ENCODE peak calls at places on chromosomes 1 and 21, in six cellular contexts. P is K562, S is A549, I is NB4, R is HepG2, D is GM12878. Q is an unnamed sample.
A peak's percentile ranks its signal among the peaks of the same experiment; 100 is the strongest.

GRCh38 chr1:218967836-218968235 is 205.8 kb upstream of the LYPLAL1 start:
- DNase-seq in S (no peak), P (no peak), I (no peak), D (no peak), R (no peak), Q (no peak)

GRCh38 chr1:221816899-221817298 is 75.0 kb upstream of the DUSP10 start:
- DNase-seq in R (no peak), S (no peak), I (no peak), D (no peak), P (no peak), Q (no peak)

GRCh38 chr1:25615172-25615541 is 1.4 kb upstream of the MAN1C1 start:
- DNase-seq in S (no peak), R (no peak), D (no peak), I (no peak), P (no peak), Q (no peak)

GRCh38 chr21:15557925-15558324 is 171.9 kb upstream of the USP25 start:
- DNase-seq in R (peak; percentile 1), P (no peak), I (peak; percentile 56), S (no peak), D (no peak), Q (no peak)

GRCh38 chr1:31646259-31646960 is 1.7 kb upstream of the PEF1 start:
- DNase-seq in R (no peak), P (no peak), I (no peak), S (no peak), D (no peak), Q (no peak)

GRCh38 chr21:15749045-15749867 is 19.5 kb downstream of the USP25 start:
- DNase-seq in R (peak; percentile 48), S (no peak), D (no peak), P (no peak), I (no peak), Q (peak; percentile 48)

GRCh38 chr1:192311281-192311680 is 5.5 kb upstream of the RGS21 start:
- DNase-seq in S (no peak), D (no peak), P (no peak), R (peak; percentile 6), I (peak; percentile 65), Q (peak; percentile 84)

GRCh38 chr1:110667766-110668165 is 7.0 kb downstream of the KCNA3 start:
- DNase-seq in P (no peak), R (no peak), S (no peak), D (no peak), I (no peak), Q (no peak)

GRCh38 chr1:109256971-109257681 is 7.8 kb downstream of the CELSR2 start:
- DNase-seq in I (no peak), P (no peak), D (no peak), R (no peak), S (no peak), Q (no peak)

GRCh38 chr1:223226271-223226670 is 83.2 kb upstream of the TLR5 start:
- DNase-seq in I (no peak), R (no peak), P (no peak), S (no peak), D (no peak), Q (no peak)

GRCh38 chr1:199273837-199274379 is 635.1 kb downstream of the PTPRC start:
- DNase-seq in R (no peak), P (no peak), S (no peak), I (peak; percentile 57), D (peak; percentile 65), Q (peak; percentile 40)

GRCh38 chr1:199272107-199272506 is 633.3 kb downstream of the PTPRC start:
- DNase-seq in R (no peak), P (no peak), I (no peak), D (no peak), S (no peak), Q (no peak)

GRCh38 chr1:199269241-199269640 is 630.4 kb downstream of the PTPRC start:
- DNase-seq in S (no peak), D (no peak), I (no peak), P (no peak), R (no peak), Q (no peak)

GRCh38 chr1:199272690-199273089 is 633.9 kb downstream of the PTPRC start:
- DNase-seq in P (no peak), I (no peak), S (peak; percentile 12), R (no peak), D (peak; percentile 54), Q (peak; percentile 97)
- TF ChIP-seq MYC in P (no peak), I (no peak), S (no peak), R (no peak), D (no peak), Q (no peak)

DNA sequence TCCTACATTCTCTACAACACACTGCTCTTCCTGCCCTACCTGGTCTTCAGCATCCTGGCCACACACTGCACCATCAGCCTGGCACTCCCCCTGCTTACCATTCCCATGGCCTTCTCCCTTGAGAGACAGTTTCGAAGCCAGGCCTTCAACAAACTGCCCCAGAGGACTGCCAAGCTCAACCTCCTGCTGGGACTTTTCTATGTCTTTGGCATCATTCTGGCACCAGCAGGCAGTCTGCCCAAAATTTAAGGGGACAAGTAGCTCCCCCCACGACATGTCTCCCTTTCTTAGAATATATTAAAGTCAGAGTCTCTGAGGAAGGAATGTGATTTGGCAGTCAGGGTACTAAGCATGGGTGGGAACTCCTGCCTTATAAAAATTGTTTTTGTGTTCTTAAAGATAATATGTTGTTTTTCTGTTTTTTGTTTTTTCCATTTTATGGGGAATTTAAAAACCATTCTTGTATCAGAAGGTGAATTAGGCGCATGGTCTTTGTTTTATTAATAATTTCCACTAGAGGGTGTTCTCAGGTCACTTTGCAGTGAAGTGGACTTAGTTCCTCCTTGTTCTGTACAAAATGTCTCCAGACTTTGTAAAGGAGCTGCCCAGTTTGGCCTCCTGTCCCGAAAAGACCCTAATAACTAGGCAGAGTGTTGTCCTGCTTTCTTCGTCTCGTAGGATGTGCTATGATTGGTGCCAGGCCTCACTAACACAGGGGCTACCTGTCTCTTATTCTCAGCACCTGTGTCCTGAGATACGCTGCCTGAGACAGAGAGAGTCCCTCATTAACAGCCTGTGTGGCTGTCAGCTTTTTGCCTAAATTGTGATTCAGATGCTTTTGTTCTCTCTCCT is 13.1 kb downstream of the UBIAD1 start:
- DNase-seq in S (no peak), I (no peak), D (no peak), R (no peak), P (no peak), Q (peak; percentile 18)
- TF ChIP-seq CTCF in S (peak; percentile 34), I (peak; percentile 5), D (no peak), R (peak; percentile 17), P (peak; percentile 22), Q (no peak)

DNA sequence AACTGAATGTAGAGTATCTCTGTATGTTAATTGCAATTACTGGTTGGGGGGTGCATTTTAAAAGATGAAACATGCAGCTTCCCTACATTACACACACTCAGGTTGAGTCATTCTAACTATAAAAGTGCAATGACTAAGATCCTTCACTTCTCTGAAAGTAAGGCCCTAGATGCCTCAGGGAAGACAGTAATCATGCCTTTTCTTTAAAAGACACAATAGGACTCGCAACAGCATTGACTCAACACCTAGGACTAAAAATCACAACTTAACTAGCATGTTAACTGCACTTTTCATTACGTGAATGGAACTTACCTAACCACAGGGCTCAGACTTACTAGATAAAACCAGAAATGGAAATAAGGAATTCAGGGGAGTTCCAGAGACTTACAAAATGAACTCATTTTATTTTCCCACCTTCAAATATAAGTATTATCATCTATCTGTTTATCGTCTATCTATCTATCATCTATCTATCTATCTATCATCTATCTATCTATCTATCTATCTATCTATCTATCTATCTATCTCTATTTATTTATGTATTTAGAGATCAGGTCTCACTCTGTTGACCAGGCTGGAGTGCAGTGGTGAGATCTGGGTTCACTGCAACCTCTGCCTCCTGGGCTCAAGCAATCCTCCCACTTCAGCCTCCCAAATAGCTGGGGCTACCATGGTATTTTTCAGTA is 47.8 kb downstream of the CHML start:
- DNase-seq in R (no peak), S (no peak), D (peak; percentile 13), I (peak; percentile 40), P (peak; percentile 2), Q (no peak)
- TF ChIP-seq MYC in R (no peak), S (no peak), D (no peak), I (no peak), P (no peak), Q (no peak)

GRCh38 chr1:195045072-195045471 is 1563.2 kb downstream of the KCNT2 start:
- DNase-seq in S (no peak), R (no peak), D (no peak), I (no peak), P (no peak), Q (no peak)
- TF ChIP-seq CTCF in S (no peak), R (no peak), D (no peak), I (no peak), P (no peak), Q (no peak)

GRCh38 chr1:209086486-209087192 is 496.9 kb upstream of the CAMK1G start:
- DNase-seq in I (no peak), D (peak; percentile 77), S (no peak), P (no peak), R (no peak), Q (no peak)
- TF ChIP-seq MYC in I (no peak), D (no peak), S (no peak), P (no peak), R (no peak), Q (no peak)

DNA sequence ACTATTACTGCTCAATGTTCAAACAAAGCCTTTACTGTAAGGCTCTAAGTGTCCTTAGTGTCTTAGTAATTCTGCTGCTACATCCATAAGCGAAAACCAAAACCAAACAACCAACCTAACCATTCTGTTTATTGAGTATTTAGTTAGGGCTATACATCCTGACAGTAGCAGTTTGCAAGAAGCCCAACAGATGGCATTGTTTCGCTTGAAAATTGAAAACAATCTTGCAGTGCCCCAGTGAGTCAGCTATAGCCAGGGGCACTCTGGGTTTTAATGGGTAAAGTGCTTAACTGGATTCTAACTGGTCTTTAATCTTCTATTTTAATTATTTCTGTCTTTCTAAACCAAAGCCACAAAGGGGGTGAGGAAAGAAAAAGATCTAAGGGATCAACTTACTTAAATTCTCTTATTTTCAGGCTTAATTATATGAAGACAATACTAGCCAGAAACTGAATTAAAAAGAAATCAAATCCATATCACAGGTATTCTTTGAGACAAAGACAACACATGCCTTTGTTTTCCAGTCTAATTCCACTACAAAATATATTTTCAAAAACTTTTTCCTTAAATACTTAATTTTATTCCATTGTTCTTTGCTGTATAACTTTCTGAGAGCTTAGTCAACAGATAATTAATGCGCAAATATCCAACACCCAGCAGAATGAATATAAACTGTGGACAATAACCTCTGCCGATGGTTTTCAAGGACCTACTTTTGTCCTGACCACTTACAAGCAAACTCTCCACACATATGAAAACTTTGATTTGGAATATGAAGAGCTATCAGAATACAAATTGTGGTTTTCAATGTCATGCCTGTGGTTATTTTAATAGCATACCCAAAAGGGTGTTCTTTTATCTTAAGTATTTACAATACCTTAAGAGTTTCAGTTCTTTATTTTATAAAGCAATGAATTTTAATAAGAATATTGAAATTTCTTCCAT is 15.2 kb downstream of the POGZ start:
- DNase-seq in S (peak; percentile 96), R (peak; percentile 69), P (peak; percentile 54), D (peak; percentile 38), I (peak; percentile 78), Q (peak; percentile 84)
- TF ChIP-seq CTCF in S (peak; percentile 84), R (peak; percentile 73), P (peak; percentile 78), D (peak; percentile 63), I (peak; percentile 74), Q (peak; percentile 69)

DNA sequence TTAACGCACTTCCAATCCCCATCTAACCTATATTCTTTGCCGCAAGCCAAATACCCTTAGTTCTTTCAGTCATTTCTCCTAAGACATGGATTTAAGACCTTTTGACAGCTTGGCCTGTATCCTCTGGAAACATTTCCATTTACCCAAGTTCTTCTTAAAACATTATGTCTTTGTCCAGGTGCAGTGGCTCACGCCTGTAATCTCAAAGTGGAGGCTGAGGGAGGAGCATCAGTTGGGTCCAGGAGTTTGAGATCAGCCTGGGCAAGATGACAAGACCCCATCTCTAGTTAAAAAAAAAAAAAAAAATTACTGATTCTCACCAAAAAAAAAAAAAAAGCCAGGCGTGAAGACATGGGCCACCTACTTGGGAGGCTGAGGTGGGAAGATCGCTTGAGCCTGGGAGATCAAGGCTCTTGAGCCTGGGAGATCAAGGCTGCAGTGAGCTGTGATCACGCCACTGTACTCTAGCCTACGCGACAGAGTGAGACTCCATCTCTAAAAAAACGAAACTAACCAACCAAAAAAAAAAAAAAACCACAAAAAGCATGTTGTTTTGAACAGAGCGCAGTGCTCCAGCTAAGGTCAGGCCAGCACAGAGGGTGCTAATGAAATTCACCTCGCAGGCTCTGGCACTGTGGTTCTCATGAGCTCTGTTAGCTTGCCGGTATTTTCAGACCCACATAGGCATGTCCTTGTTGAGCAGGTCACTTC is 36.0 kb downstream of the NUAK2 start:
- DNase-seq in S (no peak), P (no peak), D (peak; percentile 76), I (peak; percentile 60), R (no peak), Q (no peak)
- TF ChIP-seq MYC in S (no peak), P (no peak), D (no peak), I (no peak), R (no peak), Q (no peak)

Q was measured in endothelial cell of umbilical vein.